ENCODE peak calls at places on chromosomes 16 and 17, in five cellular contexts. Q, A, X, U and D are unnamed samples.
A peak's percentile ranks its signal among the peaks of the same experiment; 100 is the strongest.

GRCh38 chr16:64589836-64590235 is 532.0 kb downstream of the CDH11 start:
- DNase-seq in U (no peak), A (no peak), Q (no peak), X (no peak), D (no peak)

GRCh38 chr16:31420037-31420436 is 8.1 kb downstream of the COX6A2 start:
- DNase-seq in Q (no peak), U (no peak), X (no peak), A (no peak), D (no peak)

GRCh38 chr17:80895366-80895765 is 96.3 kb upstream of the CHMP6 start:
- DNase-seq in U (no peak), A (no peak), Q (no peak), X (no peak), D (no peak)

GRCh38 chr16:79355600-79356358 is 244.8 kb downstream of the MAF start:
- DNase-seq in U (no peak), X (no peak), A (no peak), Q (no peak), D (no peak)

GRCh38 chr17:49676276-49676868 is 1.5 kb downstream of the SPOP start:
- DNase-seq in Q (no peak), A (no peak), U (no peak), X (no peak), D (no peak)

GRCh38 chr17:75611746-75612437 is 21.3 kb upstream of the SMIM5 start:
- DNase-seq in A (no peak), Q (no peak), X (no peak), U (no peak), D (no peak)

GRCh38 chr16:70157105-70157476 is 16.5 kb upstream of the CLEC18C start:
- DNase-seq in Q (peak; percentile 45), U (no peak), X (no peak), A (no peak), D (no peak)

GRCh38 chr16:4915226-4915761 is 21.7 kb downstream of the PPL start:
- DNase-seq in A (no peak), Q (no peak), U (no peak), X (no peak), D (no peak)

GRCh38 chr16:87855852-87856715 is 13.2 kb downstream of the SLC7A5 start:
- DNase-seq in X (no peak), U (no peak), Q (peak; percentile 79), A (no peak), D (no peak)

GRCh38 chr17:63071797-63072196 is 105.8 kb downstream of the TANC2 start:
- DNase-seq in U (no peak), Q (no peak), X (no peak), A (no peak), D (no peak)

GRCh38 chr17:44979426-44980273 is 11.5 kb upstream of the C1QL1 start:
- DNase-seq in U (no peak), X (peak; percentile 44), A (no peak), Q (no peak), D (no peak)

GRCh38 chr17:55062921-55063320 is 94.4 kb downstream of the STXBP4 start:
- DNase-seq in A (no peak), Q (no peak), X (no peak), U (no peak), D (no peak)

GRCh38 chr17:44786551-44787081 is 27.8 kb downstream of the ADAM11 start:
- DNase-seq in Q (peak; percentile 52), X (no peak), A (no peak), U (no peak), D (no peak)

GRCh38 chr17:73510981-73511442 is 133.2 kb downstream of the SDK2 start:
- DNase-seq in Q (no peak), U (no peak), X (no peak), A (no peak), D (no peak)

GRCh38 chr17:13393841-13394710 is 207.7 kb downstream of the HS3ST3A1 start:
- DNase-seq in U (no peak), X (no peak), Q (no peak), A (no peak), D (no peak)

GRCh38 chr17:36928450-36929125 is 8.7 kb upstream of the LHX1 start:
- DNase-seq in Q (no peak), U (no peak), A (no peak), X (no peak), D (no peak)

GRCh38 chr17:36923814-36924221 is 13.5 kb upstream of the LHX1 start:
- DNase-seq in Q (no peak), A (no peak), X (no peak), U (no peak), D (no peak)

GRCh38 chr17:36922175-36922574 is 15.1 kb upstream of the LHX1 start:
- DNase-seq in A (no peak), X (no peak), U (no peak), Q (no peak), D (no peak)

GRCh38 chr17:36926701-36927100 is 10.6 kb upstream of the LHX1 start:
- DNase-seq in U (no peak), A (no peak), Q (no peak), X (no peak), D (no peak)

GRCh38 chr17:36926226-36926625 is 11.0 kb upstream of the LHX1 start:
- DNase-seq in Q (no peak), X (no peak), A (no peak), U (no peak), D (no peak)
- H3K27ac ChIP-seq in Q (no peak overlapping the region), X (no peak overlapping the region), A (no peak overlapping the region), U (no peak overlapping the region), D (no peak overlapping the region)

DNA sequence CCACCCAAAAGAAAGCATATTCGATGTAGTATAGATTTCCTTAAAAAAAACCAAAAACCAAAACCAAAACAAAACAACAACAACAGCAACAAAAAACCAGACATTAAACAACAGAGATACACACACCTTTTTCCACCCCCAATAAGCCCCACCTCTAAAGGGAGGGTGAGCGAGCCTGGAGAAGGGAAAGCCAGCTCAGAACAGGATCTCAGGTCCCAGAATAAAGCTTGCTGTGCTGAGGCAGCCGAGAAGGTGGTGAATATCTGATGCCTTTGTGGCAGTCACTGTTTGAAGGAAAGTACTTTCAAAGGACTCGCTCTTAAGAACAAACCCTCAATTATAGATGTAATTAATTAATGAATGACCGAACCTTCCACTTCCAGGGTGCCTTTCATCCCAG is 470 bp downstream of the KRT23 start:
- DNase-seq in A (no peak), Q (no peak), U (no peak), X (no peak), D (no peak)
- H3K27ac ChIP-seq in A (peak overlapping the region; percentile 56), Q (peak overlapping the region; percentile 68), U (no peak overlapping the region), X (no peak overlapping the region), D (no peak overlapping the region)

DNA sequence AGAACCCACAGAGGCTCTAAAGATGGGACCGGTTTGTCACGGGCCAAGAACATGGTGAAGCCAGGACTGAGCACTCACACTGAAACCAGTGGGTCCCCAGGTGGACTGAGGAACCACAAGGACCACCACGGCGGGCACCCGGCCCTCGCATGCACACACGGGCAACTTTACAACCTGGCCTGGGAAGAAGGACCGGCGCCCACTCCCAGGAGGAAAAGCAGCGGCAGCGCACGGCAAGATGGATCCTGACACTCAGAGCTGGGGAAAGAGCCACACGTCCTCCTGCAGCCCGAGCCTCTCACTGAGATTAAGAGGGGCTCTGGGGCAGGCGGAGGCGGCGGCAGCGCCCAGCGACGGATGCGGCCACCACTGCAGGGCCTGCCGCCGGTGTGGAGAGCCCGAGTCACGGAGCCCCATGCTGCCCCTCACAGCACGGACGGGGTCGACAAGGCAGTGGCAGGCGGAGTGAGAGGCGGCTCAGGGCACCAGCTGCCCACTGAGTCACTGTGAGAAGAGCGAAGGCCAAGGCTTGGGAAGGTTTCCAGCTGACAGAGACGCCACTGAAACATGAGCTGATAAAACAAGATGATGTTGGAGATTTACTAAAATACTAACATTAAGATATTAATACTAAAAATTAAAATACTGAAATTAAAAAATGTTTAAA is 118.3 kb downstream of the ANKRD11 start:
- DNase-seq in U (no peak), A (no peak), Q (peak; percentile 49), X (no peak), D (no peak)
- H3K27ac ChIP-seq in U (no peak overlapping the region), A (no peak overlapping the region), Q (no peak overlapping the region), X (no peak overlapping the region), D (no peak overlapping the region)

DNA sequence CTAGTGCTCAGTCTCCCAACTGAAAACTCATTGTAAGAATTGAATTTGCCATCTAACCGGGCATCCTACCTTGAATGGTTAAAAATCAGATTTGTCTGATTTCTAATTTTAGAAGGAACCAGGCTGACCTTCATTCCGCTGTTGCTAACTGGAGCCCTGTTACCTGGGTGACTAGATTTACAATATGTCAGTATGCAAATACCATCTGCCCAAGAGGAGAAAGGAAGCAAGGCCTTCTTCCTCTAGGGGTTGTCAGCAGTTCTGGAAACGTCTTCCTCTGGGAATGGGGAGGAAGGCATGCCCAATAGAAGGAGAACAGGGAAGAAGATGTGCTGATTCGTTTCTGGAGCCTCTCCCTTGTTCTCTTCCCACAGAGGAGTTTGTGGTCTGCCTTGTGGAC is 137.9 kb downstream of the PITPNC1 start:
- DNase-seq in A (peak; percentile 35), X (no peak), U (no peak), Q (no peak), D (no peak)
- H3K27ac ChIP-seq in A (peak overlapping the region; percentile 67), X (peak overlapping the region; percentile 7), U (no peak overlapping the region), Q (peak overlapping the region; percentile 63), D (peak overlapping the region; percentile 54)

DNA sequence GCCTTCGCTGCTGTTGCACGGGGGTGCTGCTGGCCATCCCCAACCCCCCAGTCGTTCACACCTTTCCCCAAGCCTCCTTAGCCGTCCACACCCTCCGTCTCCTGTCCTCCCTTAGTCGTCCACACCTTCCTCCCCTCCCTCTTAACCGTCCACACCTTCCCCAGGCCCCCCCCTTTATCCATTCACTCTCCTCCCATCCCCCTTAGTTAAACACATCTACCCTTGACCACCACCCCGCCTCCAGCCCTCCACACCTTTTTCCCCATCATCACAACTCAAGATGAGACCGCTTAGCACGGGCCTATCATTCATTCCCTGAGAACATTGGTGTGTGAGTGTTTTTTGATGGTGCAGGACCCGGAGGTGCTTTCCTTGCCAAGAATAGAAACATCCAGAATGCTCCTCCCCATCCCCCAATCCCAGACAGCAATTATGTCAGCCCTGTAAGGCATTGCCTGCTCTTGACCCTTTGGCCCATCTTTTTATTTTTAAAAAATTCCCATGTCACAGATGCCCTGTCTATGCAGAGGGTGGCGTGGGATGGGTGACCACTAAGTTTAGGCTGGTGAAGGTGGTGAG is 1.4 kb downstream of the TENT4B start:
- DNase-seq in Q (no peak), A (no peak), X (no peak), U (no peak), D (peak; percentile 17)
- H3K27ac ChIP-seq in Q (peak overlapping the region; percentile 98), A (peak overlapping the region; percentile 64), X (peak overlapping the region; percentile 96), U (peak overlapping the region; percentile 56), D (peak overlapping the region; percentile 59)

DNA sequence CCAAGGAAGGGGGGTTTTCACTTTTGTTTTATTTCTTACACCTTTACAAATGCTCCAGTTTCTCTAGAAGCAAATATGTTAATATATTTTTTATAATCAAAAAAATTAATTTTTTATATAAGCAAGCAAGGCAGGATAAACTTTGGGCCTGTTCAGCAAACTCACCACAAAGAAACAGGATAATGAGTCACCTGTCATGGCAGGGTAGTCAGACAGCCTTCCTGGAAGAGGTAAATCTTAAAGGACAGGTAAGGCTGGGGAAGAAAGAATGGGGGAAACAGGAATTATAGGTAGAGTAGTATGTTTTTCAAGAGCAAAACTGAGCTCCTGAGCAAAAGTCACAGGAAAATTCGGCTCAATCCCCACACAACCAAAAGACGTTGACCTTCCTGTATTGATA is 186.3 kb upstream of the SOX9 start:
- DNase-seq in Q (no peak), U (no peak), A (no peak), X (no peak), D (no peak)
- H3K27ac ChIP-seq in Q (no peak overlapping the region), U (no peak overlapping the region), A (no peak overlapping the region), X (no peak overlapping the region), D (no peak overlapping the region)

DNA sequence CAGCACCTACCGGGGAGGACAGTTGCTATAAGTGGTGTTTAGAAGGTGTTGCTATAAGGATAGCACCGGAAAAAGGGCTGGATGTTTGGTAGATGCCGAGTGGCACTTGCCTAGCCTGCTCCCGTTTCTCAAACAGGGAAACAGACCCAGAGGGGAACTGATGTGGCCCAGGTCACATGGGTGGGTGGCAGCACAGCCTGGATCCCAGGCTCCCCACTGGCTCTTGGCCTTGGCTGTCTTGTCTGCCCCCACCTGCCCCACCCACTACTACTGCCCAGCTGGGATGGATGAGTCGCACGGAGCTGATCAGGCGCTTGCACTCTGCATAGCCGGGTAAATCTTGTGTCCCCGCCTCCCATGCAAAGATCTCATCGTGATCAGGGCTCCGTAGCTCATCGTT is 7.2 kb downstream of the SMTNL2 start:
- DNase-seq in U (no peak), A (no peak), Q (no peak), X (no peak), D (no peak)
- H3K27ac ChIP-seq in U (no peak overlapping the region), A (no peak overlapping the region), Q (no peak overlapping the region), X (no peak overlapping the region), D (no peak overlapping the region)